ENCODE peak calls at places on chromosomes 2 and 18, in eight cellular contexts. One of them, this sample, is unnamed.

GRCh38 chr2:96083064-96083889 is 33.1 kb downstream of the ADRA2B start:
- DNase-seq in cardiac fibroblast: no peak
- DNase-seq in GM13977: no peak
- DNase-seq in caudate nucleus: no peak
- DNase-seq in GM20000: no peak
- DNase-seq in activated gamma-delta T cell treated with Interleukin-2 at 50 U/mL for 16 hours: no peak
- DNase-seq in left kidney: no peak
- DNase-seq in NCI-H2081: no peak
- DNase-seq in this sample: no peak

GRCh38 chr2:149278146-149278878 is 52.1 kb upstream of the LYPD6 start:
- DNase-seq in GM20000: no peak
- DNase-seq in cardiac fibroblast: no peak
- DNase-seq in left kidney: peak
- DNase-seq in GM13977: no peak
- DNase-seq in caudate nucleus: no peak
- DNase-seq in NCI-H2081: no peak
- DNase-seq in activated gamma-delta T cell treated with Interleukin-2 at 50 U/mL for 16 hours: no peak
- DNase-seq in this sample: no peak

GRCh38 chr2:134783912-134784311 is 54.5 kb upstream of the ACMSD start:
- DNase-seq in activated gamma-delta T cell treated with Interleukin-2 at 50 U/mL for 16 hours: no peak
- DNase-seq in GM20000: no peak
- DNase-seq in NCI-H2081: no peak
- DNase-seq in cardiac fibroblast: no peak
- DNase-seq in caudate nucleus: no peak
- DNase-seq in GM13977: no peak
- DNase-seq in left kidney: no peak
- DNase-seq in this sample: no peak

GRCh38 chr2:18788590-18788989 is 199.2 kb upstream of the NT5C1B start:
- DNase-seq in left kidney: peak
- DNase-seq in NCI-H2081: no peak
- DNase-seq in GM20000: no peak
- DNase-seq in cardiac fibroblast: no peak
- DNase-seq in caudate nucleus: no peak
- DNase-seq in GM13977: no peak
- DNase-seq in activated gamma-delta T cell treated with Interleukin-2 at 50 U/mL for 16 hours: no peak
- DNase-seq in this sample: no peak

GRCh38 chr2:2012505-2012904 is 268.2 kb upstream of the PXDN start:
- DNase-seq in activated gamma-delta T cell treated with Interleukin-2 at 50 U/mL for 16 hours: no peak
- DNase-seq in GM20000: no peak
- DNase-seq in left kidney: no peak
- DNase-seq in cardiac fibroblast: peak
- DNase-seq in GM13977: no peak
- DNase-seq in NCI-H2081: no peak
- DNase-seq in caudate nucleus: no peak
- DNase-seq in this sample: no peak

GRCh38 chr2:96727431-96727830 is 12.4 kb downstream of the LMAN2L start:
- DNase-seq in GM20000: no peak
- DNase-seq in NCI-H2081: no peak
- DNase-seq in caudate nucleus: no peak
- DNase-seq in activated gamma-delta T cell treated with Interleukin-2 at 50 U/mL for 16 hours: no peak
- DNase-seq in left kidney: no peak
- DNase-seq in GM13977: no peak
- DNase-seq in cardiac fibroblast: peak
- DNase-seq in this sample: no peak

GRCh38 chr2:1707771-1708351 is 36.5 kb downstream of the PXDN start:
- DNase-seq in GM20000: no peak
- DNase-seq in NCI-H2081: peak
- DNase-seq in activated gamma-delta T cell treated with Interleukin-2 at 50 U/mL for 16 hours: no peak
- DNase-seq in GM13977: no peak
- DNase-seq in left kidney: peak
- DNase-seq in caudate nucleus: no peak
- DNase-seq in cardiac fibroblast: peak
- DNase-seq in this sample: no peak

GRCh38 chr2:66426250-66427064 is 8.5 kb upstream of the MEIS1 start:
- DNase-seq in NCI-H2081: no peak
- DNase-seq in cardiac fibroblast: no peak
- DNase-seq in activated gamma-delta T cell treated with Interleukin-2 at 50 U/mL for 16 hours: no peak
- DNase-seq in GM13977: no peak
- DNase-seq in GM20000: no peak
- DNase-seq in left kidney: peak
- DNase-seq in caudate nucleus: no peak
- DNase-seq in this sample: no peak

GRCh38 chr2:234980476-234981187 is 28.8 kb downstream of the SH3BP4 start:
- DNase-seq in left kidney: peak
- DNase-seq in NCI-H2081: peak
- DNase-seq in caudate nucleus: no peak
- DNase-seq in cardiac fibroblast: no peak
- DNase-seq in GM13977: no peak
- DNase-seq in activated gamma-delta T cell treated with Interleukin-2 at 50 U/mL for 16 hours: no peak
- DNase-seq in GM20000: no peak
- DNase-seq in this sample: no peak

GRCh38 chr2:12479042-12479601 is 237.6 kb upstream of the TRIB2 start:
- DNase-seq in caudate nucleus: no peak
- DNase-seq in NCI-H2081: no peak
- DNase-seq in GM13977: no peak
- DNase-seq in cardiac fibroblast: peak
- DNase-seq in activated gamma-delta T cell treated with Interleukin-2 at 50 U/mL for 16 hours: no peak
- DNase-seq in GM20000: no peak
- DNase-seq in left kidney: no peak
- DNase-seq in this sample: no peak

GRCh38 chr2:178522950-178523595 is 42.8 kb downstream of the PLEKHA3 start:
- DNase-seq in GM20000: peak
- DNase-seq in cardiac fibroblast: peak
- DNase-seq in left kidney: peak
- DNase-seq in GM13977: peak
- DNase-seq in activated gamma-delta T cell treated with Interleukin-2 at 50 U/mL for 16 hours: peak
- DNase-seq in NCI-H2081: peak
- DNase-seq in caudate nucleus: peak
- DNase-seq in this sample: peak

GRCh38 chr18:58761241-58761969 is 90.1 kb downstream of the MALT1 start:
- DNase-seq in left kidney: no peak
- DNase-seq in GM20000: peak
- DNase-seq in GM13977: peak
- DNase-seq in activated gamma-delta T cell treated with Interleukin-2 at 50 U/mL for 16 hours: no peak
- DNase-seq in NCI-H2081: no peak
- DNase-seq in cardiac fibroblast: no peak
- DNase-seq in caudate nucleus: no peak
- DNase-seq in this sample: no peak

GRCh38 chr2:7992612-7993596 is 689.0 kb upstream of the ID2 start:
- DNase-seq in GM13977: no peak
- DNase-seq in cardiac fibroblast: peak
- DNase-seq in left kidney: no peak
- DNase-seq in GM20000: no peak
- DNase-seq in caudate nucleus: no peak
- DNase-seq in activated gamma-delta T cell treated with Interleukin-2 at 50 U/mL for 16 hours: no peak
- DNase-seq in NCI-H2081: no peak
- DNase-seq in this sample: no peak

GRCh38 chr2:98768765-98769476 is 38.0 kb upstream of the MGAT4A start:
- DNase-seq in NCI-H2081: no peak
- DNase-seq in left kidney: no peak
- DNase-seq in GM13977: no peak
- DNase-seq in activated gamma-delta T cell treated with Interleukin-2 at 50 U/mL for 16 hours: no peak
- DNase-seq in caudate nucleus: no peak
- DNase-seq in GM20000: no peak
- DNase-seq in cardiac fibroblast: peak
- DNase-seq in this sample: no peak

GRCh38 chr2:195304310-195304709 is 352.7 kb upstream of the SLC39A10 start:
- DNase-seq in caudate nucleus: no peak
- DNase-seq in left kidney: no peak
- DNase-seq in activated gamma-delta T cell treated with Interleukin-2 at 50 U/mL for 16 hours: no peak
- DNase-seq in GM20000: no peak
- DNase-seq in NCI-H2081: no peak
- DNase-seq in cardiac fibroblast: peak
- DNase-seq in GM13977: no peak
- DNase-seq in this sample: no peak

GRCh38 chr2:189870396-189871089 is 86.3 kb downstream of the PMS1 start:
- DNase-seq in NCI-H2081: no peak
- DNase-seq in cardiac fibroblast: no peak
- DNase-seq in activated gamma-delta T cell treated with Interleukin-2 at 50 U/mL for 16 hours: no peak
- DNase-seq in left kidney: no peak
- DNase-seq in GM20000: no peak
- DNase-seq in caudate nucleus: no peak
- DNase-seq in GM13977: no peak
- DNase-seq in this sample: no peak

GRCh38 chr2:55894720-55895119 is 28.9 kb downstream of the EFEMP1 start:
- DNase-seq in caudate nucleus: no peak
- DNase-seq in NCI-H2081: no peak
- DNase-seq in GM13977: no peak
- DNase-seq in GM20000: no peak
- DNase-seq in cardiac fibroblast: peak
- DNase-seq in activated gamma-delta T cell treated with Interleukin-2 at 50 U/mL for 16 hours: no peak
- DNase-seq in left kidney: no peak
- DNase-seq in this sample: no peak

GRCh38 chr18:50187659-50188058 is 7.3 kb downstream of the MYO5B start:
- DNase-seq in NCI-H2081: no peak
- DNase-seq in caudate nucleus: no peak
- DNase-seq in activated gamma-delta T cell treated with Interleukin-2 at 50 U/mL for 16 hours: no peak
- DNase-seq in GM20000: no peak
- DNase-seq in GM13977: no peak
- DNase-seq in cardiac fibroblast: no peak
- DNase-seq in left kidney: no peak
- DNase-seq in this sample: no peak

GRCh38 chr2:241968417-241968816 is 98.9 kb downstream of the RTP5 start:
- DNase-seq in cardiac fibroblast: no peak
- DNase-seq in GM13977: no peak
- DNase-seq in GM20000: no peak
- DNase-seq in left kidney: no peak
- DNase-seq in caudate nucleus: peak
- DNase-seq in activated gamma-delta T cell treated with Interleukin-2 at 50 U/mL for 16 hours: no peak
- DNase-seq in NCI-H2081: no peak
- DNase-seq in this sample: no peak

GRCh38 chr2:133657591-133657990 is 89.3 kb upstream of the NCKAP5 start:
- DNase-seq in GM20000: no peak
- DNase-seq in NCI-H2081: no peak
- DNase-seq in caudate nucleus: no peak
- DNase-seq in left kidney: no peak
- DNase-seq in cardiac fibroblast: peak
- DNase-seq in GM13977: no peak
- DNase-seq in activated gamma-delta T cell treated with Interleukin-2 at 50 U/mL for 16 hours: no peak
- DNase-seq in this sample: no peak

GRCh38 chr2:24489942-24490673 is 946 bp upstream of the NCOA1 start:
- DNase-seq in GM13977: peak
- DNase-seq in activated gamma-delta T cell treated with Interleukin-2 at 50 U/mL for 16 hours: no peak
- DNase-seq in left kidney: peak
- DNase-seq in NCI-H2081: no peak
- DNase-seq in GM20000: no peak
- DNase-seq in caudate nucleus: no peak
- DNase-seq in cardiac fibroblast: peak
- DNase-seq in this sample: no peak

GRCh38 chr2:191645807-191646611 is 31.9 kb upstream of the NABP1 start:
- DNase-seq in GM13977: no peak
- DNase-seq in left kidney: no peak
- DNase-seq in activated gamma-delta T cell treated with Interleukin-2 at 50 U/mL for 16 hours: no peak
- DNase-seq in GM20000: no peak
- DNase-seq in caudate nucleus: no peak
- DNase-seq in NCI-H2081: no peak
- DNase-seq in cardiac fibroblast: peak
- DNase-seq in this sample: no peak

GRCh38 chr2:68692511-68692910 is 42.1 kb upstream of the ARHGAP25 start:
- DNase-seq in GM13977: no peak
- DNase-seq in caudate nucleus: no peak
- DNase-seq in GM20000: no peak
- DNase-seq in NCI-H2081: no peak
- DNase-seq in cardiac fibroblast: no peak
- DNase-seq in activated gamma-delta T cell treated with Interleukin-2 at 50 U/mL for 16 hours: no peak
- DNase-seq in left kidney: no peak
- DNase-seq in this sample: no peak

GRCh38 chr18:49230331-49230730 is 230.1 kb downstream of the DYM start:
- DNase-seq in left kidney: no peak
- DNase-seq in GM13977: no peak
- DNase-seq in caudate nucleus: no peak
- DNase-seq in cardiac fibroblast: peak
- DNase-seq in activated gamma-delta T cell treated with Interleukin-2 at 50 U/mL for 16 hours: no peak
- DNase-seq in NCI-H2081: no peak
- DNase-seq in GM20000: no peak
- DNase-seq in this sample: no peak

This sample was measured in naive thymus-derived CD8-positive, alpha-beta T cell.